ENCODE peak calls at places on chromosomes 3 and 15, in ten cellular contexts. J is activated CD4-positive, alpha-beta T cell treated with anti-CD3 and anti-CD28 coated beads, Interleukin-2, amount 50 U/mL, for 1 hour; K is epithelial cell of esophagus; Q is bronchial epithelial cell; C is T follicular helper cell; N is T-helper 9 cell; S is HT1080; M is esophagus muscularis mucosa; D is A549; G is fibroblast of lung. X is an unnamed sample.

GRCh38 chr3:30448436-30448835 is 158.0 kb upstream of the TGFBR2 start:
- DNase-seq in G (peak; percentile 29), D (no peak), N (no peak), S (no peak), M (no peak), K (no peak), J (no peak), Q (no peak), C (no peak), X (no peak)

GRCh38 chr15:64651573-64652260 is 123.7 kb downstream of the RBPMS2 start:
- DNase-seq in N (peak; percentile 13), D (no peak), C (no peak), M (no peak), G (no peak), K (peak; percentile 42), Q (peak; percentile 32), J (peak; percentile 39), S (no peak), X (no peak)

GRCh38 chr3:21417991-21418390 is 333.0 kb downstream of the ZNF385D start:
- DNase-seq in G (no peak), C (no peak), M (no peak), S (peak; percentile 1), J (no peak), Q (no peak), K (no peak), D (no peak), N (no peak), X (no peak)

GRCh38 chr15:74291101-74292071 is 55.3 kb downstream of the CCDC33 start:
- DNase-seq in S (peak; percentile 73), Q (peak; percentile 41), G (peak; percentile 64), J (peak; percentile 61), N (peak; percentile 53), D (peak; percentile 35), M (no peak), K (peak; percentile 76), C (peak; percentile 45), X (peak; percentile 97)

GRCh38 chr15:69755571-69756310 is 303.1 kb downstream of the RPLP1 start:
- DNase-seq in N (peak; percentile 50), G (no peak), J (peak; percentile 65), K (no peak), D (no peak), S (peak; percentile 64), Q (no peak), C (peak; percentile 45), M (peak; percentile 87), X (no peak)

GRCh38 chr15:77609558-77609957 is 23.2 kb downstream of the LINGO1 start:
- DNase-seq in J (no peak), N (no peak), D (no peak), M (no peak), K (no peak), Q (no peak), S (no peak), G (no peak), C (no peak), X (no peak)

GRCh38 chr3:155701882-155702465 is 42.9 kb downstream of the PLCH1 start:
- DNase-seq in N (no peak), M (no peak), S (peak; percentile 60), K (peak; percentile 57), G (peak; percentile 73), D (peak; percentile 63), C (no peak), Q (peak; percentile 62), J (no peak), X (peak; percentile 91)

GRCh38 chr15:61794881-61795280 is 265.4 kb downstream of the VPS13C start:
- DNase-seq in M (no peak), J (no peak), C (no peak), Q (no peak), G (peak; percentile 77), S (no peak), K (peak; percentile 5), N (no peak), D (no peak), X (no peak)

GRCh38 chr3:64895095-64895494 is 207.3 kb upstream of the ADAMTS9 start:
- DNase-seq in K (no peak), C (no peak), D (no peak), N (no peak), J (no peak), S (no peak), M (peak; percentile 19), G (no peak), Q (no peak), X (no peak)